ENCODE peak calls at places on chromosomes 7 and 10, in ten cellular contexts. One of them, this sample, is unnamed.
A peak's percentile ranks its signal among the peaks of the same experiment; 100 is the strongest.

GRCh38 chr7:4185136-4185535 is 497.0 kb upstream of the FOXK1 start:
- DNase-seq in ACHN: no peak
- DNase-seq in CMK: no peak
- DNase-seq in NCI-H748 treated with DMSO at 0.1 percent for 48 hours: no peak
- DNase-seq in Right ventricle myocardium inferior: peak; percentile 60
- DNase-seq in CD8-positive, alpha-beta memory T cell: no peak
- DNase-seq in activated effector memory CD4-positive, alpha-beta T cell treated with Interleukin-2 at 50 U/mL for 16 hours: no peak
- DNase-seq in brain microvascular endothelial cell: no peak
- DNase-seq in AG09319: no peak
- DNase-seq in AG10803: no peak
- DNase-seq in this sample: no peak

GRCh38 chr7:7812112-7812511 is 93.7 kb upstream of the RPA3 start:
- DNase-seq in activated effector memory CD4-positive, alpha-beta T cell treated with Interleukin-2 at 50 U/mL for 16 hours: no peak
- DNase-seq in AG09319: no peak
- DNase-seq in AG10803: peak; percentile 29
- DNase-seq in CMK: no peak
- DNase-seq in brain microvascular endothelial cell: no peak
- DNase-seq in Right ventricle myocardium inferior: no peak
- DNase-seq in ACHN: no peak
- DNase-seq in NCI-H748 treated with DMSO at 0.1 percent for 48 hours: peak; percentile 15
- DNase-seq in CD8-positive, alpha-beta memory T cell: no peak
- DNase-seq in this sample: no peak

GRCh38 chr10:95605163-95605562 is 44.0 kb upstream of the SORBS1 start:
- DNase-seq in ACHN: no peak
- DNase-seq in activated effector memory CD4-positive, alpha-beta T cell treated with Interleukin-2 at 50 U/mL for 16 hours: no peak
- DNase-seq in NCI-H748 treated with DMSO at 0.1 percent for 48 hours: no peak
- DNase-seq in brain microvascular endothelial cell: no peak
- DNase-seq in CMK: no peak
- DNase-seq in AG10803: peak; percentile 25
- DNase-seq in CD8-positive, alpha-beta memory T cell: no peak
- DNase-seq in Right ventricle myocardium inferior: no peak
- DNase-seq in AG09319: no peak
- DNase-seq in this sample: no peak

GRCh38 chr10:89738551-89739209 is 37.3 kb downstream of the KIF20B start:
- DNase-seq in CD8-positive, alpha-beta memory T cell: no peak
- DNase-seq in Right ventricle myocardium inferior: no peak
- DNase-seq in CMK: no peak
- DNase-seq in NCI-H748 treated with DMSO at 0.1 percent for 48 hours: no peak
- DNase-seq in brain microvascular endothelial cell: no peak
- DNase-seq in AG10803: peak; percentile 2
- DNase-seq in activated effector memory CD4-positive, alpha-beta T cell treated with Interleukin-2 at 50 U/mL for 16 hours: no peak
- DNase-seq in AG09319: no peak
- DNase-seq in ACHN: no peak
- DNase-seq in this sample: no peak

GRCh38 chr7:74092964-74093339 is 9.3 kb downstream of the LIMK1 start:
- DNase-seq in activated effector memory CD4-positive, alpha-beta T cell treated with Interleukin-2 at 50 U/mL for 16 hours: no peak
- DNase-seq in NCI-H748 treated with DMSO at 0.1 percent for 48 hours: no peak
- DNase-seq in CD8-positive, alpha-beta memory T cell: no peak
- DNase-seq in brain microvascular endothelial cell: no peak
- DNase-seq in AG10803: no peak
- DNase-seq in CMK: peak; percentile 69
- DNase-seq in Right ventricle myocardium inferior: peak; percentile 84
- DNase-seq in AG09319: no peak
- DNase-seq in ACHN: no peak
- DNase-seq in this sample: no peak

GRCh38 chr10:51743146-51743545 is 43.8 kb upstream of the CSTF2T start:
- DNase-seq in brain microvascular endothelial cell: no peak
- DNase-seq in NCI-H748 treated with DMSO at 0.1 percent for 48 hours: no peak
- DNase-seq in CMK: no peak
- DNase-seq in Right ventricle myocardium inferior: no peak
- DNase-seq in activated effector memory CD4-positive, alpha-beta T cell treated with Interleukin-2 at 50 U/mL for 16 hours: no peak
- DNase-seq in ACHN: no peak
- DNase-seq in AG09319: no peak
- DNase-seq in CD8-positive, alpha-beta memory T cell: no peak
- DNase-seq in AG10803: peak; percentile 72
- DNase-seq in this sample: no peak

GRCh38 chr10:47058303-47058702 is 147.1 kb downstream of the PTPN20 start:
- DNase-seq in AG09319: no peak
- DNase-seq in Right ventricle myocardium inferior: no peak
- DNase-seq in CMK: no peak
- DNase-seq in NCI-H748 treated with DMSO at 0.1 percent for 48 hours: no peak
- DNase-seq in AG10803: no peak
- DNase-seq in ACHN: no peak
- DNase-seq in CD8-positive, alpha-beta memory T cell: no peak
- DNase-seq in brain microvascular endothelial cell: no peak
- DNase-seq in activated effector memory CD4-positive, alpha-beta T cell treated with Interleukin-2 at 50 U/mL for 16 hours: no peak
- DNase-seq in this sample: no peak

GRCh38 chr7:119377-120163 is 72.8 kb upstream of the FAM20C start:
- DNase-seq in NCI-H748 treated with DMSO at 0.1 percent for 48 hours: no peak
- DNase-seq in ACHN: no peak
- DNase-seq in activated effector memory CD4-positive, alpha-beta T cell treated with Interleukin-2 at 50 U/mL for 16 hours: no peak
- DNase-seq in AG10803: no peak
- DNase-seq in brain microvascular endothelial cell: peak; percentile 18
- DNase-seq in CD8-positive, alpha-beta memory T cell: no peak
- DNase-seq in AG09319: no peak
- DNase-seq in CMK: no peak
- DNase-seq in Right ventricle myocardium inferior: peak; percentile 85
- DNase-seq in this sample: no peak

GRCh38 chr10:79246209-79246581 is 101.1 kb upstream of the PPIF start:
- DNase-seq in NCI-H748 treated with DMSO at 0.1 percent for 48 hours: no peak
- DNase-seq in AG10803: peak; percentile 57
- DNase-seq in AG09319: no peak
- DNase-seq in Right ventricle myocardium inferior: peak; percentile 84
- DNase-seq in CMK: no peak
- DNase-seq in brain microvascular endothelial cell: no peak
- DNase-seq in activated effector memory CD4-positive, alpha-beta T cell treated with Interleukin-2 at 50 U/mL for 16 hours: no peak
- DNase-seq in CD8-positive, alpha-beta memory T cell: no peak
- DNase-seq in ACHN: no peak
- DNase-seq in this sample: no peak

GRCh38 chr10:88525371-88526079 is 57.6 kb downstream of the RNLS start:
- DNase-seq in brain microvascular endothelial cell: peak; percentile 74
- DNase-seq in ACHN: peak; percentile 82
- DNase-seq in CMK: no peak
- DNase-seq in AG09319: no peak
- DNase-seq in NCI-H748 treated with DMSO at 0.1 percent for 48 hours: no peak
- DNase-seq in Right ventricle myocardium inferior: no peak
- DNase-seq in CD8-positive, alpha-beta memory T cell: no peak
- DNase-seq in activated effector memory CD4-positive, alpha-beta T cell treated with Interleukin-2 at 50 U/mL for 16 hours: no peak
- DNase-seq in AG10803: peak; percentile 39
- DNase-seq in this sample: no peak

GRCh38 chr7:108001759-108002725 is 919 bp downstream of the LAMB1 start:
- DNase-seq in AG09319: no peak
- DNase-seq in ACHN: peak; percentile 42
- DNase-seq in AG10803: peak; percentile 66
- DNase-seq in NCI-H748 treated with DMSO at 0.1 percent for 48 hours: peak; percentile 7
- DNase-seq in brain microvascular endothelial cell: no peak
- DNase-seq in CD8-positive, alpha-beta memory T cell: no peak
- DNase-seq in CMK: no peak
- DNase-seq in Right ventricle myocardium inferior: no peak
- DNase-seq in activated effector memory CD4-positive, alpha-beta T cell treated with Interleukin-2 at 50 U/mL for 16 hours: no peak
- DNase-seq in this sample: no peak

GRCh38 chr7:31883761-31884164 is 186.4 kb downstream of the PDE1C start:
- DNase-seq in AG09319: no peak
- DNase-seq in NCI-H748 treated with DMSO at 0.1 percent for 48 hours: no peak
- DNase-seq in CMK: no peak
- DNase-seq in activated effector memory CD4-positive, alpha-beta T cell treated with Interleukin-2 at 50 U/mL for 16 hours: no peak
- DNase-seq in ACHN: no peak
- DNase-seq in CD8-positive, alpha-beta memory T cell: no peak
- DNase-seq in brain microvascular endothelial cell: peak; percentile 14
- DNase-seq in Right ventricle myocardium inferior: no peak
- DNase-seq in AG10803: peak; percentile 70
- DNase-seq in this sample: no peak

GRCh38 chr7:84492565-84493034 is 298.0 kb upstream of the SEMA3A start:
- DNase-seq in AG10803: peak; percentile 91
- DNase-seq in CMK: no peak
- DNase-seq in AG09319: peak; percentile 69
- DNase-seq in activated effector memory CD4-positive, alpha-beta T cell treated with Interleukin-2 at 50 U/mL for 16 hours: no peak
- DNase-seq in brain microvascular endothelial cell: no peak
- DNase-seq in NCI-H748 treated with DMSO at 0.1 percent for 48 hours: no peak
- DNase-seq in CD8-positive, alpha-beta memory T cell: no peak
- DNase-seq in Right ventricle myocardium inferior: no peak
- DNase-seq in ACHN: no peak
- DNase-seq in this sample: no peak

GRCh38 chr7:4883352-4884144 is at the start of gene RADIL:
- DNase-seq in CD8-positive, alpha-beta memory T cell: peak; percentile 79
- DNase-seq in ACHN: peak; percentile 96
- DNase-seq in AG10803: peak; percentile 86
- DNase-seq in Right ventricle myocardium inferior: peak; percentile 94
- DNase-seq in activated effector memory CD4-positive, alpha-beta T cell treated with Interleukin-2 at 50 U/mL for 16 hours: peak; percentile 51
- DNase-seq in brain microvascular endothelial cell: peak; percentile 91
- DNase-seq in NCI-H748 treated with DMSO at 0.1 percent for 48 hours: peak; percentile 74
- DNase-seq in CMK: peak; percentile 76
- DNase-seq in AG09319: peak; percentile 78
- DNase-seq in this sample: peak; percentile 91

GRCh38 chr10:13712799-13713581 is 126.2 kb downstream of the PRPF18 start:
- DNase-seq in ACHN: peak; percentile 94
- DNase-seq in CMK: no peak
- DNase-seq in activated effector memory CD4-positive, alpha-beta T cell treated with Interleukin-2 at 50 U/mL for 16 hours: no peak
- DNase-seq in NCI-H748 treated with DMSO at 0.1 percent for 48 hours: no peak
- DNase-seq in AG10803: peak; percentile 98
- DNase-seq in Right ventricle myocardium inferior: peak; percentile 88
- DNase-seq in CD8-positive, alpha-beta memory T cell: no peak
- DNase-seq in AG09319: peak; percentile 86
- DNase-seq in brain microvascular endothelial cell: peak; percentile 98
- DNase-seq in this sample: no peak

GRCh38 chr7:137475966-137476365 is 132.4 kb upstream of the PTN start:
- DNase-seq in Right ventricle myocardium inferior: no peak
- DNase-seq in ACHN: no peak
- DNase-seq in AG09319: no peak
- DNase-seq in CD8-positive, alpha-beta memory T cell: no peak
- DNase-seq in activated effector memory CD4-positive, alpha-beta T cell treated with Interleukin-2 at 50 U/mL for 16 hours: no peak
- DNase-seq in brain microvascular endothelial cell: no peak
- DNase-seq in NCI-H748 treated with DMSO at 0.1 percent for 48 hours: no peak
- DNase-seq in CMK: no peak
- DNase-seq in AG10803: peak; percentile 19
- DNase-seq in this sample: no peak

GRCh38 chr7:124033807-124034753 is 1.2 kb upstream of the TMEM229A start:
- DNase-seq in AG10803: no peak
- DNase-seq in CMK: no peak
- DNase-seq in brain microvascular endothelial cell: no peak
- DNase-seq in activated effector memory CD4-positive, alpha-beta T cell treated with Interleukin-2 at 50 U/mL for 16 hours: no peak
- DNase-seq in AG09319: no peak
- DNase-seq in CD8-positive, alpha-beta memory T cell: no peak
- DNase-seq in NCI-H748 treated with DMSO at 0.1 percent for 48 hours: no peak
- DNase-seq in Right ventricle myocardium inferior: peak; percentile 52
- DNase-seq in ACHN: no peak
- DNase-seq in this sample: no peak

GRCh38 chr10:58576736-58577366 is 64.2 kb downstream of the BICC1 start:
- DNase-seq in AG10803: no peak
- DNase-seq in AG09319: no peak
- DNase-seq in CMK: no peak
- DNase-seq in Right ventricle myocardium inferior: no peak
- DNase-seq in activated effector memory CD4-positive, alpha-beta T cell treated with Interleukin-2 at 50 U/mL for 16 hours: no peak
- DNase-seq in NCI-H748 treated with DMSO at 0.1 percent for 48 hours: no peak
- DNase-seq in ACHN: no peak
- DNase-seq in brain microvascular endothelial cell: no peak
- DNase-seq in CD8-positive, alpha-beta memory T cell: no peak
- DNase-seq in this sample: no peak

GRCh38 chr10:131180941-131181855 is 130.3 kb downstream of the TCERG1L start:
- DNase-seq in AG09319: no peak
- DNase-seq in CMK: no peak
- DNase-seq in Right ventricle myocardium inferior: no peak
- DNase-seq in brain microvascular endothelial cell: no peak
- DNase-seq in AG10803: no peak
- DNase-seq in CD8-positive, alpha-beta memory T cell: no peak
- DNase-seq in ACHN: no peak
- DNase-seq in NCI-H748 treated with DMSO at 0.1 percent for 48 hours: no peak
- DNase-seq in activated effector memory CD4-positive, alpha-beta T cell treated with Interleukin-2 at 50 U/mL for 16 hours: no peak
- DNase-seq in this sample: no peak

GRCh38 chr10:100866010-100866409 is 46.8 kb upstream of the SLF2 start:
- DNase-seq in AG09319: no peak
- DNase-seq in CMK: no peak
- DNase-seq in Right ventricle myocardium inferior: peak; percentile 37
- DNase-seq in ACHN: no peak
- DNase-seq in CD8-positive, alpha-beta memory T cell: no peak
- DNase-seq in NCI-H748 treated with DMSO at 0.1 percent for 48 hours: no peak
- DNase-seq in AG10803: no peak
- DNase-seq in activated effector memory CD4-positive, alpha-beta T cell treated with Interleukin-2 at 50 U/mL for 16 hours: no peak
- DNase-seq in brain microvascular endothelial cell: no peak
- DNase-seq in this sample: no peak

GRCh38 chr7:70238171-70238575 is 639.9 kb downstream of the AUTS2 start:
- DNase-seq in Right ventricle myocardium inferior: no peak
- DNase-seq in activated effector memory CD4-positive, alpha-beta T cell treated with Interleukin-2 at 50 U/mL for 16 hours: no peak
- DNase-seq in AG09319: no peak
- DNase-seq in brain microvascular endothelial cell: no peak
- DNase-seq in CMK: no peak
- DNase-seq in NCI-H748 treated with DMSO at 0.1 percent for 48 hours: no peak
- DNase-seq in ACHN: no peak
- DNase-seq in AG10803: no peak
- DNase-seq in CD8-positive, alpha-beta memory T cell: no peak
- DNase-seq in this sample: no peak

GRCh38 chr7:20185988-20186387 is 31.2 kb downstream of the MACC1 start:
- DNase-seq in NCI-H748 treated with DMSO at 0.1 percent for 48 hours: no peak
- DNase-seq in activated effector memory CD4-positive, alpha-beta T cell treated with Interleukin-2 at 50 U/mL for 16 hours: no peak
- DNase-seq in CMK: no peak
- DNase-seq in brain microvascular endothelial cell: no peak
- DNase-seq in CD8-positive, alpha-beta memory T cell: no peak
- DNase-seq in Right ventricle myocardium inferior: no peak
- DNase-seq in ACHN: no peak
- DNase-seq in AG10803: no peak
- DNase-seq in AG09319: no peak
- DNase-seq in this sample: no peak

GRCh38 chr10:32971536-32972091 is 13.6 kb upstream of the ITGB1 start:
- DNase-seq in CMK: no peak
- DNase-seq in activated effector memory CD4-positive, alpha-beta T cell treated with Interleukin-2 at 50 U/mL for 16 hours: no peak
- DNase-seq in CD8-positive, alpha-beta memory T cell: no peak
- DNase-seq in AG10803: no peak
- DNase-seq in ACHN: peak; percentile 63
- DNase-seq in Right ventricle myocardium inferior: no peak
- DNase-seq in NCI-H748 treated with DMSO at 0.1 percent for 48 hours: no peak
- DNase-seq in AG09319: no peak
- DNase-seq in brain microvascular endothelial cell: no peak
- DNase-seq in this sample: peak; percentile 48

This sample was measured in NCI-H1436.